ENCODE peak calls at places on chromosomes 12 and 14, in five cellular contexts. One of them, this sample, is unnamed. For H3K4me1, the result is how much of the 10 kb centered on the place peaks cover.

GRCh38 chr12:105523164-105524057 is 192.9 kb downstream of the C12orf75 start:
- ATAC-seq in GM12878: no peak
- ATAC-seq in upper lobe of left lung: peak
- ATAC-seq in K562: no peak
- ATAC-seq in HepG2: no peak
- ATAC-seq in this sample: peak

GRCh38 chr14:100601064-100601463 is 13.8 kb upstream of the BEGAIN start:
- ATAC-seq in HepG2: no peak
- ATAC-seq in K562: no peak
- ATAC-seq in GM12878: no peak
- ATAC-seq in upper lobe of left lung: no peak
- ATAC-seq in this sample: no peak

GRCh38 chr12:46459881-46460545 is 87.4 kb upstream of the SLC38A2 start:
- ATAC-seq in K562: no peak
- ATAC-seq in GM12878: peak
- ATAC-seq in HepG2: no peak
- ATAC-seq in upper lobe of left lung: peak
- ATAC-seq in this sample: no peak

GRCh38 chr12:43348221-43348620 is 203.8 kb downstream of the ADAMTS20 start:
- ATAC-seq in upper lobe of left lung: no peak
- ATAC-seq in GM12878: no peak
- ATAC-seq in HepG2: no peak
- ATAC-seq in K562: no peak
- ATAC-seq in this sample: no peak

GRCh38 chr12:7869137-7869536 is 3.6 kb downstream of the SLC2A14 start:
- ATAC-seq in upper lobe of left lung: no peak
- ATAC-seq in HepG2: no peak
- ATAC-seq in GM12878: no peak
- ATAC-seq in K562: no peak
- ATAC-seq in this sample: no peak

GRCh38 chr12:11868027-11868426 is 202.7 kb upstream of the BCL2L14 start:
- ATAC-seq in HepG2: no peak
- ATAC-seq in GM12878: no peak
- ATAC-seq in K562: no peak
- ATAC-seq in upper lobe of left lung: no peak
- ATAC-seq in this sample: no peak

GRCh38 chr14:24368562-24369252 is 723 bp downstream of the NFATC4 start:
- ATAC-seq in HepG2: no peak
- ATAC-seq in GM12878: peak
- ATAC-seq in K562: peak
- ATAC-seq in upper lobe of left lung: peak
- ATAC-seq in this sample: no peak

GRCh38 chr12:62963642-62964041 is 28.7 kb upstream of the PPM1H start:
- ATAC-seq in K562: no peak
- ATAC-seq in upper lobe of left lung: no peak
- ATAC-seq in GM12878: no peak
- ATAC-seq in HepG2: no peak
- ATAC-seq in this sample: no peak

GRCh38 chr12:105228494-105228893 is 7.5 kb downstream of the APPL2 start:
- ATAC-seq in upper lobe of left lung: peak
- ATAC-seq in HepG2: no peak
- ATAC-seq in GM12878: peak
- ATAC-seq in K562: no peak
- ATAC-seq in this sample: no peak

GRCh38 chr12:18747960-18748359 is 10.0 kb downstream of the CAPZA3 start:
- ATAC-seq in K562: no peak
- ATAC-seq in GM12878: no peak
- ATAC-seq in upper lobe of left lung: peak
- ATAC-seq in HepG2: no peak
- ATAC-seq in this sample: no peak

GRCh38 chr12:68292157-68292940 is 38.9 kb upstream of the IL22 start:
- ATAC-seq in upper lobe of left lung: no peak
- ATAC-seq in K562: no peak
- ATAC-seq in GM12878: no peak
- ATAC-seq in HepG2: no peak
- ATAC-seq in this sample: no peak

GRCh38 chr14:97719931-97720330 is 922.7 kb downstream of the VRK1 start:
- ATAC-seq in K562: no peak
- ATAC-seq in HepG2: no peak
- ATAC-seq in upper lobe of left lung: no peak
- ATAC-seq in GM12878: no peak
- ATAC-seq in this sample: no peak

GRCh38 chr14:52110441-52111086 is 41.7 kb upstream of the NID2 start:
- ATAC-seq in upper lobe of left lung: no peak
- ATAC-seq in HepG2: no peak
- ATAC-seq in K562: no peak
- ATAC-seq in GM12878: no peak
- ATAC-seq in this sample: no peak

GRCh38 chr12:39619660-39620433 is at the start of gene ABCD2:
- ATAC-seq in upper lobe of left lung: peak
- ATAC-seq in GM12878: peak
- ATAC-seq in K562: peak
- ATAC-seq in HepG2: peak
- ATAC-seq in this sample: peak

GRCh38 chr12:101173197-101173749 is 36.8 kb downstream of the SLC5A8 start:
- ATAC-seq in upper lobe of left lung: no peak
- ATAC-seq in HepG2: no peak
- ATAC-seq in GM12878: no peak
- ATAC-seq in K562: no peak
- ATAC-seq in this sample: no peak

GRCh38 chr12:57010627-57011224 is 4.4 kb upstream of the ZBTB39 start:
- ATAC-seq in upper lobe of left lung: no peak
- ATAC-seq in HepG2: no peak
- ATAC-seq in GM12878: no peak
- ATAC-seq in K562: no peak
- ATAC-seq in this sample: no peak

GRCh38 chr12:14998941-14999340 is 26.1 kb downstream of the PDE6H start:
- ATAC-seq in GM12878: no peak
- ATAC-seq in upper lobe of left lung: no peak
- ATAC-seq in HepG2: no peak
- ATAC-seq in K562: no peak
- ATAC-seq in this sample: no peak

GRCh38 chr14:89986475-89986874 is 30.7 kb downstream of the TDP1 start:
- ATAC-seq in K562: no peak
- ATAC-seq in upper lobe of left lung: no peak
- ATAC-seq in HepG2: no peak
- ATAC-seq in GM12878: no peak
- ATAC-seq in this sample: no peak

GRCh38 chr12:22729898-22730443 is 105.0 kb downstream of the ETNK1 start:
- ATAC-seq in K562: no peak
- ATAC-seq in upper lobe of left lung: peak
- ATAC-seq in GM12878: peak
- ATAC-seq in HepG2: no peak
- ATAC-seq in this sample: peak

GRCh38 chr12:51717325-51717925 is 126.4 kb downstream of the SCN8A start:
- ATAC-seq in upper lobe of left lung: no peak
- ATAC-seq in HepG2: no peak
- ATAC-seq in GM12878: no peak
- ATAC-seq in K562: no peak
- ATAC-seq in this sample: no peak

GRCh38 chr14:90995785-90996184 is 64.7 kb downstream of the RPS6KA5 start:
- ATAC-seq in upper lobe of left lung: no peak
- ATAC-seq in GM12878: no peak
- ATAC-seq in K562: no peak
- ATAC-seq in HepG2: no peak
- ATAC-seq in this sample: no peak

GRCh38 chr14:90993792-90994191 is 66.6 kb downstream of the RPS6KA5 start:
- ATAC-seq in HepG2: no peak
- ATAC-seq in K562: no peak
- ATAC-seq in GM12878: no peak
- ATAC-seq in upper lobe of left lung: no peak
- ATAC-seq in this sample: no peak

GRCh38 chr14:90996967-90997366 is 63.5 kb downstream of the RPS6KA5 start:
- ATAC-seq in HepG2: no peak
- ATAC-seq in K562: no peak
- ATAC-seq in upper lobe of left lung: no peak
- ATAC-seq in GM12878: no peak
- ATAC-seq in this sample: no peak

GRCh38 chr14:91004987-91005386 is 55.5 kb downstream of the RPS6KA5 start:
- ATAC-seq in GM12878: no peak
- ATAC-seq in K562: no peak
- ATAC-seq in upper lobe of left lung: no peak
- ATAC-seq in HepG2: no peak
- ATAC-seq in this sample: no peak

DNA sequence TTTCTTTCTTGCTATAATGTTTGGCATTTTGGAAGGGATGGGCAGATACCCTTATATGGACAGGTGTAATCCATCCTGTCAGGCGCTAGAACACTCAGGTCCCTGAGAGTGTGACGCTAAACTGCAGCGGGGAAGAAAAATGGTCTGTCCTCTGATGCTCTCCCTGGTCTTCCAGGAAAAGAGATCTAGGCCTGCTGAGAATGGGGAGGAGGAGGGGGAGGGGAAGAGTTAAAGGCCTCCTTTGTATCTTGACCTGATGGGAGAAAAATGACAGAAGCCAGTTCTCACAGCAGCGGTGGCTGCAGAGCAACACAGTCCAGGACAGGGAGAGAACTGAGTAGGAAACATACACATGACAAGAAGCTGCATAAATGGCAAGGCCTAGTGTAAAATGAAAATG is 61.1 kb downstream of the RPS6KA5 start:
- ATAC-seq in HepG2: no peak
- ATAC-seq in upper lobe of left lung: no peak
- ATAC-seq in K562: peak
- ATAC-seq in GM12878: no peak
- ATAC-seq in this sample: peak
- TF ChIP-seq EP300 in HepG2: no peak
- TF ChIP-seq EP300 in upper lobe of left lung: no peak
- TF ChIP-seq EP300 in K562: no peak
- TF ChIP-seq EP300 in GM12878: no peak
- TF ChIP-seq EP300 in this sample: no peak

DNA sequence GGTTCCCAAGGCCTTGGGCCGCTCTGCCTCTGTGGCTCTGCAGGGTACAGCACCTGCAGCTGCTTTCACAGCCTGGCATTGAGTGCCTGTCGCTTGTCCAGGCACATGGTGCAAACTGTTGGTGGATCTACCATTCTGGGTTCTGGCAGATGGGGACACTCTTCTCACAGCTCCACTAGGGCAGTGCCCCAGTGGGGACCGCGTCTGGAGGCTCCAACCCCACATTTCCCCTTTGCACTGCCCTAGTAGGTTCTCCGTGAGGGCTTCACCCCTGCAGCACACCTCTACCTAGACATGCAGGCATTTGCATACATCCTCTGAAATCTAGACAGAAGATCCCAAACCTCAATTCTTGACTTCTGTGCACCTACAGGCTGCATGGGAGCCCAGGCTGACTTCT is 19.2 kb upstream of the ASPG start:
- ATAC-seq in HepG2: no peak
- ATAC-seq in K562: no peak
- ATAC-seq in GM12878: no peak
- ATAC-seq in upper lobe of left lung: no peak
- ATAC-seq in this sample: no peak
- H3K4me3 ChIP-seq in HepG2: no peak
- H3K4me3 ChIP-seq in K562: no peak
- H3K4me3 ChIP-seq in GM12878: no peak
- H3K4me3 ChIP-seq in upper lobe of left lung: no peak
- H3K4me3 ChIP-seq in this sample: no peak

GRCh38 chr14:104108570-104109060 is 23.1 kb downstream of the ASPG start:
- ATAC-seq in GM12878: no peak
- ATAC-seq in upper lobe of left lung: no peak
- ATAC-seq in K562: no peak
- ATAC-seq in HepG2: no peak
- ATAC-seq in this sample: no peak

GRCh38 chr14:104106471-104106991 is 21.0 kb downstream of the ASPG start:
- ATAC-seq in HepG2: no peak
- ATAC-seq in K562: no peak
- ATAC-seq in GM12878: no peak
- ATAC-seq in upper lobe of left lung: no peak
- ATAC-seq in this sample: no peak

GRCh38 chr14:104105822-104106470 is 20.4 kb downstream of the ASPG start:
- ATAC-seq in upper lobe of left lung: no peak
- ATAC-seq in GM12878: no peak
- ATAC-seq in HepG2: no peak
- ATAC-seq in K562: no peak
- ATAC-seq in this sample: no peak

GRCh38 chr14:104107611-104108569 is 22.4 kb downstream of the ASPG start:
- ATAC-seq in upper lobe of left lung: no peak
- ATAC-seq in HepG2: peak
- ATAC-seq in GM12878: no peak
- ATAC-seq in K562: peak
- ATAC-seq in this sample: no peak

DNA sequence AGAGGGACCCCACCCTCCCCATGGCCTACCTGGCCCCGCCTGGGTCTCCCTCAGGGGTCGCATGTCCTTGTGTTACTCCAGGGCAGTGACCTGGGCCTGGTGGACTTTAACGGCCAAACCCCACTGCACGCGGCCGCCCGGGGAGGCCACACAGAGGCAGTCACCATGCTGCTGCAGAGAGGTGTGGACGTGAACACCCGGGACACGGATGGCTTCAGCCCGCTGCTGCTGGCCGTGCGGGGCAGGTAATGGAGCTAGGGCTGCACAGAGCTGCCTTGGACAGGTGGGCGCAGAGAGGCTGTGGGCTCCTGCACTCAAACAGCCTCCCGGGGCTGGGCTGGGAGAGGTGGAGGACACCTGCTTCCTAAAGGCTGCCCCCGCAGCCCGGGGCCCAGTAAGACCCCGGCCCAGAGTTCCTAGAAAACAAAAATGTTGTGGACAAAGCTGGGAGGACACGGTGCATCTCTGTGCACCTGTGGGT is 21.6 kb downstream of the ASPG start:
- ATAC-seq in upper lobe of left lung: no peak
- ATAC-seq in K562: no peak
- ATAC-seq in HepG2: no peak
- ATAC-seq in GM12878: no peak
- ATAC-seq in this sample: no peak
- H3K4me1 ChIP-seq in upper lobe of left lung: under half
- H3K4me1 ChIP-seq in K562: under half
- H3K4me1 ChIP-seq in HepG2: under half
- H3K4me1 ChIP-seq in GM12878: under half
- H3K4me1 ChIP-seq in this sample: under half

DNA sequence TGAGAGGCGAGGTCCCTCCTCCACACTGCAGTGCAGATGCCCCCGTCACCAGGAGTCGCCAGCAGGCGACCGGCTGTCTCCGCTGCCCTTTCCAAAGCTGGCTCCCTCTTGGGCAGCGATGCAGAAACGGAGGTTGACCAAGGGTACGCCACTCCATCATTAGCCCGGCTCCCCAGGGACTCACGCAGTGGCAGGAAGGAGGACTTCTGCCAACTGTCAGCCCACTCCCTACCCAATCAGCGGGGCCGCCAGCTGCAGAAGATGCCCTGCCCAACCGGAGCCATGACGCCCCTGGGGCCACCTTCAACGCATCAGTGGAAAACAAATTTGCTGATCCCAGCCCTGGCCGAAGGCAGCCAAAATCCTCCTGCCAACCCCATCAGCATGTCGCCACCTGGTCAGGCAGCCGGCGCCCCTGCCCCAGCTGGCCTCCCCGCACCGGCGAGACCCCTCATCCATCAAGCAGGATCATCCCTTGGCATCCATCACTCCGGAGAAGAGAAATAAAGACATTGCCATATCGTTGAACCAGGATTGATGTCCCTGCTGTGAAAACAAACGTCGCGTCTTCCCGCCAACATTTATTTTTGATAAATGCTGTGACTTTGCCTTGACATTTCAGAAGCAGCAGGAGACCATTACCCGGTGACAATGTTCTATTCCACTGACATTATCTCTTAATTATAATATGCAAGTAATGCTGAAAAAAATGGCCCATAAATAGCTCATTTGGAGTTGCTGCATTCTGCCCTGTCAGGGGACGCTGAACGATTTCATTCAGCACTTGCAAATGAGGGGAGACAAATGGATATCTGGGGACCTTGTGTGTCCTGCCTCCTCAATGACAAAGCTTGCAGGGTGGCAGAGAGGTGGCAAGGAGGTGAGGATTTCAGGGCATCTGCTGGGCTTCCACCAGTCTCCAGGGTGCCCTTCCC is 105.1 kb downstream of the SCARB1 start:
- ATAC-seq in HepG2: no peak
- ATAC-seq in upper lobe of left lung: no peak
- ATAC-seq in K562: no peak
- ATAC-seq in GM12878: no peak
- ATAC-seq in this sample: no peak
- TF ChIP-seq EP300 in HepG2: no peak
- TF ChIP-seq EP300 in upper lobe of left lung: no peak
- TF ChIP-seq EP300 in K562: no peak
- TF ChIP-seq EP300 in GM12878: no peak
- TF ChIP-seq EP300 in this sample: no peak